ENCODE peak calls at places on chromosomes 1 and 21, in nine cellular contexts. F is GM23338; M is posterior cingulate gyrus; G is effector CD4-positive, alpha-beta T cell; I is naive thymus-derived CD8-positive, alpha-beta T cell; W is NCI-H2029; K is amniotic epithelial cell; T is neural progenitor cell; S is RPMI7951. A is an unnamed sample.

GRCh38 chr1:2050482-2050792 is 226 bp downstream of the PRKCZ start:
- DNase-seq in F (peak), M (no peak), G (no peak), I (peak), W (no peak), K (no peak), T (no peak), S (no peak), A (no peak)

GRCh38 chr1:84488107-84488506 is 9.0 kb downstream of the RPF1 start:
- DNase-seq in F (no peak), M (no peak), G (no peak), I (no peak), W (no peak), K (peak), T (no peak), S (no peak), A (no peak)

GRCh38 chr1:201753492-201753891 is 75.5 kb upstream of the IPO9 start:
- DNase-seq in F (no peak), M (no peak), G (no peak), I (no peak), W (no peak), K (no peak), T (no peak), S (no peak), A (no peak)

GRCh38 chr1:10960406-10960805 is 52.0 kb upstream of the TARDBP start:
- DNase-seq in F (no peak), M (no peak), G (no peak), I (no peak), W (no peak), K (no peak), T (no peak), S (no peak), A (no peak)

GRCh38 chr1:17675681-17676243 is 79.4 kb upstream of the ACTL8 start:
- DNase-seq in F (no peak), M (no peak), G (no peak), I (no peak), W (no peak), K (no peak), T (no peak), S (peak), A (no peak)

GRCh38 chr1:206685256-206685748 is 597 bp downstream of the MAPKAPK2 start:
- DNase-seq in F (peak), M (no peak), G (peak), I (no peak), W (no peak), K (no peak), T (peak), S (no peak), A (no peak)

GRCh38 chr1:55216078-55216477 is 914 bp upstream of the USP24 start:
- DNase-seq in F (peak), M (no peak), G (no peak), I (no peak), W (no peak), K (no peak), T (no peak), S (no peak), A (no peak)

GRCh38 chr1:94527447-94528031 is 14.0 kb downstream of the F3 start:
- DNase-seq in F (peak), M (no peak), G (no peak), I (no peak), W (no peak), K (peak), T (peak), S (peak), A (no peak)

GRCh38 chr21:35398366-35398982 is 349.4 kb upstream of the RUNX1 start:
- DNase-seq in F (no peak), M (no peak), G (no peak), I (no peak), W (no peak), K (no peak), T (no peak), S (peak), A (no peak)

GRCh38 chr1:9413143-9413876 is 120.6 kb downstream of the SPSB1 start:
- DNase-seq in F (peak), M (no peak), G (no peak), I (no peak), W (no peak), K (peak), T (peak), S (peak), A (no peak)

GRCh38 chr1:239268007-239268406 is 118.4 kb upstream of the CHRM3 start:
- DNase-seq in F (no peak), M (no peak), G (no peak), I (no peak), W (no peak), K (no peak), T (no peak), S (no peak), A (no peak)

GRCh38 chr1:18109058-18109755 is 1.6 kb downstream of the IGSF21 start:
- DNase-seq in F (peak), M (peak), G (no peak), I (no peak), W (peak), K (no peak), T (peak), S (no peak), A (peak)

GRCh38 chr1:181014431-181015257 is 8.0 kb downstream of the STX6 start:
- DNase-seq in F (no peak), M (no peak), G (no peak), I (no peak), W (no peak), K (no peak), T (no peak), S (no peak), A (no peak)

GRCh38 chr21:14567557-14568279 is 21.6 kb upstream of the SAMSN1 start:
- DNase-seq in F (no peak), M (no peak), G (no peak), I (no peak), W (no peak), K (no peak), T (no peak), S (no peak), A (no peak)

GRCh38 chr1:218983848-218984247 is 189.8 kb upstream of the LYPLAL1 start:
- DNase-seq in F (peak), M (no peak), G (no peak), I (no peak), W (no peak), K (no peak), T (peak), S (peak), A (no peak)

GRCh38 chr1:207453710-207454045 is 450 bp upstream of the CR2 start:
- DNase-seq in F (no peak), M (no peak), G (no peak), I (no peak), W (no peak), K (no peak), T (no peak), S (no peak), A (no peak)

GRCh38 chr1:110336300-110337039 is 2.7 kb upstream of the RBM15 start:
- DNase-seq in F (no peak), M (no peak), G (no peak), I (no peak), W (no peak), K (no peak), T (no peak), S (peak), A (no peak)

GRCh38 chr1:172326171-172326570 is 94.3 kb upstream of the C1orf105 start:
- DNase-seq in F (no peak), M (no peak), G (no peak), I (no peak), W (no peak), K (peak), T (no peak), S (no peak), A (no peak)

A was measured in dorsolateral prefrontal cortex.